ENCODE peak calls at places on chromosomes 12 and 14, in five cellular contexts. One of them, this sample, is unnamed.

GRCh38 chr14:97100306-97100705 is 303.1 kb downstream of the VRK1 start:
- DNase-seq in left ventricle myocardium inferior: no peak
- DNase-seq in tibial nerve: no peak
- DNase-seq in PC-3: no peak
- DNase-seq in K562: no peak
- DNase-seq in this sample: no peak

GRCh38 chr14:65179918-65180724 is 77.8 kb upstream of the MAX start:
- DNase-seq in left ventricle myocardium inferior: peak
- DNase-seq in tibial nerve: no peak
- DNase-seq in PC-3: peak
- DNase-seq in K562: no peak
- DNase-seq in this sample: no peak

GRCh38 chr12:95205685-95206084 is 11.6 kb downstream of the FGD6 start:
- DNase-seq in left ventricle myocardium inferior: no peak
- DNase-seq in tibial nerve: peak
- DNase-seq in PC-3: peak
- DNase-seq in K562: peak
- DNase-seq in this sample: no peak

GRCh38 chr12:69756088-69756731 is 17.6 kb downstream of the RAB3IP start:
- DNase-seq in left ventricle myocardium inferior: no peak
- DNase-seq in tibial nerve: no peak
- DNase-seq in PC-3: no peak
- DNase-seq in K562: no peak
- DNase-seq in this sample: no peak

GRCh38 chr14:85300119-85300518 is 229.8 kb upstream of the FLRT2 start:
- DNase-seq in left ventricle myocardium inferior: no peak
- DNase-seq in tibial nerve: no peak
- DNase-seq in PC-3: no peak
- DNase-seq in K562: no peak
- DNase-seq in this sample: no peak

GRCh38 chr12:5017638-5018348 is 25.9 kb upstream of the KCNA5 start:
- DNase-seq in left ventricle myocardium inferior: no peak
- DNase-seq in tibial nerve: no peak
- DNase-seq in PC-3: no peak
- DNase-seq in K562: peak
- DNase-seq in this sample: no peak

GRCh38 chr12:85572956-85573355 is 263.3 kb downstream of the RASSF9 start:
- DNase-seq in left ventricle myocardium inferior: no peak
- DNase-seq in tibial nerve: no peak
- DNase-seq in PC-3: no peak
- DNase-seq in K562: no peak
- DNase-seq in this sample: no peak

GRCh38 chr12:59733200-59733599 is 137.4 kb downstream of the SLC16A7 start:
- DNase-seq in left ventricle myocardium inferior: no peak
- DNase-seq in tibial nerve: no peak
- DNase-seq in PC-3: no peak
- DNase-seq in K562: no peak
- DNase-seq in this sample: no peak

GRCh38 chr12:63668028-63668799 is at the start of gene DPY19L2:
- DNase-seq in left ventricle myocardium inferior: peak
- DNase-seq in tibial nerve: peak
- DNase-seq in PC-3: peak
- DNase-seq in K562: no peak
- DNase-seq in this sample: peak

GRCh38 chr12:84243686-84244085 is 668.9 kb downstream of the SLC6A15 start:
- DNase-seq in left ventricle myocardium inferior: no peak
- DNase-seq in tibial nerve: no peak
- DNase-seq in PC-3: no peak
- DNase-seq in K562: no peak
- DNase-seq in this sample: no peak

GRCh38 chr14:58639842-58640484 is 2.2 kb downstream of the DACT1 start:
- DNase-seq in left ventricle myocardium inferior: no peak
- DNase-seq in tibial nerve: peak
- DNase-seq in PC-3: peak
- DNase-seq in K562: peak
- DNase-seq in this sample: no peak

GRCh38 chr14:87993485-87993809 is 465 bp upstream of the GALC start:
- DNase-seq in left ventricle myocardium inferior: no peak
- DNase-seq in tibial nerve: no peak
- DNase-seq in PC-3: no peak
- DNase-seq in K562: no peak
- DNase-seq in this sample: no peak

GRCh38 chr14:93137864-93138263 is 22.1 kb upstream of the ITPK1 start:
- DNase-seq in left ventricle myocardium inferior: peak
- DNase-seq in tibial nerve: no peak
- DNase-seq in PC-3: peak
- DNase-seq in K562: peak
- DNase-seq in this sample: no peak

GRCh38 chr14:76773956-76774355 is 12.7 kb downstream of the VASH1 start:
- DNase-seq in left ventricle myocardium inferior: no peak
- DNase-seq in tibial nerve: no peak
- DNase-seq in PC-3: no peak
- DNase-seq in K562: no peak
- DNase-seq in this sample: no peak

GRCh38 chr12:109723311-109723791 is 9.7 kb downstream of the FAM222A start:
- DNase-seq in left ventricle myocardium inferior: peak
- DNase-seq in tibial nerve: no peak
- DNase-seq in PC-3: no peak
- DNase-seq in K562: no peak
- DNase-seq in this sample: no peak

GRCh38 chr12:45989277-45989856 is 1.0 kb downstream of the SCAF11 start:
- DNase-seq in left ventricle myocardium inferior: no peak
- DNase-seq in tibial nerve: peak
- DNase-seq in PC-3: peak
- DNase-seq in K562: no peak
- DNase-seq in this sample: no peak

GRCh38 chr14:91230363-91231035 is 14.0 kb downstream of the GPR68 start:
- DNase-seq in left ventricle myocardium inferior: no peak
- DNase-seq in tibial nerve: no peak
- DNase-seq in PC-3: peak
- DNase-seq in K562: no peak
- DNase-seq in this sample: no peak

GRCh38 chr14:50926851-50927386 is 17.4 kb downstream of the PYGL start:
- DNase-seq in left ventricle myocardium inferior: no peak
- DNase-seq in tibial nerve: peak
- DNase-seq in PC-3: no peak
- DNase-seq in K562: peak
- DNase-seq in this sample: no peak

GRCh38 chr12:131929530-131930456 is 717 bp downstream of the PUS1 start:
- DNase-seq in left ventricle myocardium inferior: no peak
- DNase-seq in tibial nerve: no peak
- DNase-seq in PC-3: peak
- DNase-seq in K562: peak
- DNase-seq in this sample: no peak

GRCh38 chr12:119158004-119158776 is 20.5 kb upstream of the HSPB8 start:
- DNase-seq in left ventricle myocardium inferior: no peak
- DNase-seq in tibial nerve: no peak
- DNase-seq in PC-3: no peak
- DNase-seq in K562: no peak
- DNase-seq in this sample: peak

GRCh38 chr12:58850826-58851225 is 69.5 kb downstream of the LRIG3 start:
- DNase-seq in left ventricle myocardium inferior: no peak
- DNase-seq in tibial nerve: no peak
- DNase-seq in PC-3: no peak
- DNase-seq in K562: no peak
- DNase-seq in this sample: no peak

GRCh38 chr12:121748571-121749265 is 36.2 kb downstream of the TMEM120B start:
- DNase-seq in left ventricle myocardium inferior: no peak
- DNase-seq in tibial nerve: no peak
- DNase-seq in PC-3: peak
- DNase-seq in K562: peak
- DNase-seq in this sample: no peak

DNA sequence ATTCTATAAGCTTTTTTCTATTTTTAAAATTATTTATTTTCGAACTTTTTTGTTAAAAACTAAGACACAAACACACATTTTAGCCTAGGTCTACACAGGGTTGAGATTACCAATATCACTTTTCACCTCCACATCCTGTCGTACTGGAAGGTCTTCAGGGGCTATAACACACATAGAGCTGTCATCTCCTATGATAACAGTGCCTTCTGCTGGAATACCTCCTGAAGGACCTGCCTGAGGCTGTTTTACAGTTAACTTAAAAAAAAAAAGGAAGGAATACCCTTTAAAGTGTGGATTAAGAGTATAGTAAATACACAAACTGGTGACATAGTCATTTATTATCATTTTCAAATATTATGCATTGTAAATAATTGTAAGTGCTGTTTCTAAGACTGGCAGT is 43.0 kb downstream of the RASSF8 start:
- DNase-seq in left ventricle myocardium inferior: no peak
- DNase-seq in tibial nerve: no peak
- DNase-seq in PC-3: peak
- DNase-seq in K562: no peak
- DNase-seq in this sample: no peak
- TF ChIP-seq CTCF in left ventricle myocardium inferior: no peak
- TF ChIP-seq CTCF in tibial nerve: no peak
- TF ChIP-seq CTCF in PC-3: peak
- TF ChIP-seq CTCF in K562: no peak
- TF ChIP-seq CTCF in this sample: no peak

GRCh38 chr12:6592087-6592486 is 15.1 kb downstream of the CHD4 start:
- DNase-seq in left ventricle myocardium inferior: no peak
- DNase-seq in tibial nerve: no peak
- DNase-seq in PC-3: no peak
- DNase-seq in K562: no peak
- DNase-seq in this sample: no peak
- H3K27ac ChIP-seq in left ventricle myocardium inferior: no peak
- H3K27ac ChIP-seq in tibial nerve: no peak
- H3K27ac ChIP-seq in PC-3: no peak
- H3K27ac ChIP-seq in K562: no peak
- H3K27ac ChIP-seq in this sample: no peak

DNA sequence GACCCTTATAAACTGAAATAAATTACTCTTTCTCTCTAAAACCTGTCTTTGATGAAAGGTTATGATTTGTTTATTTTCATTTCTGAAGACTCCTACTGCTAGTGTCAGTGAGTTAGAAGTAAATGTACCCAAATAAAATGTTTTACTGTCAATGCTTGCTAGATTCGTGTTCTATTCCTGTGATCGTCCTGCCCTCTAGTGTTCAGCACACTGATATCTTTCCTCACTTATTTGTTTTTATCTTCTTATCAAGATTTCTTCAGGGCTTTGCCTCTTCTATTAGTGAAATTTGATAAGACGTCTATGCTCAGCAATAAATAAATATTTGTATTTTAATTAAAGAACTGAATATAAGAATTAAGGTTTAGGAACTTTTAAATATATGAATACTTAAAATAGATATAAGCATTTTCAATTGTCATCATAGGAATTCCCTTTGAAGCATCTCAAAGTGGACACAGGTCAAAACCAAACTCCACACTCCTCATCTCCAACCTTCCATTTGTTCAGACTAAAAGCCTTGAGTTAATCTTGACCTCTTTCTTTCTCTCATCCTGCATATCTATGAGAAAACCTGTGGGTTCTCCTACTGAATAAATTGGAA is 75.8 kb downstream of the C12orf50 start:
- DNase-seq in left ventricle myocardium inferior: no peak
- DNase-seq in tibial nerve: peak
- DNase-seq in PC-3: peak
- DNase-seq in K562: peak
- DNase-seq in this sample: no peak
- TF ChIP-seq CTCF in left ventricle myocardium inferior: peak
- TF ChIP-seq CTCF in tibial nerve: peak
- TF ChIP-seq CTCF in PC-3: peak
- TF ChIP-seq CTCF in K562: peak
- TF ChIP-seq CTCF in this sample: peak

GRCh38 chr14:102316048-102316745 is 3.3 kb upstream of the ZNF839 start:
- DNase-seq in left ventricle myocardium inferior: no peak
- DNase-seq in tibial nerve: peak
- DNase-seq in PC-3: peak
- DNase-seq in K562: peak
- DNase-seq in this sample: no peak
- H3K27ac ChIP-seq in left ventricle myocardium inferior: peak
- H3K27ac ChIP-seq in tibial nerve: peak
- H3K27ac ChIP-seq in PC-3: peak
- H3K27ac ChIP-seq in K562: peak
- H3K27ac ChIP-seq in this sample: peak

GRCh38 chr14:95288672-95289322 is 30.9 kb downstream of the CLMN start:
- DNase-seq in left ventricle myocardium inferior: no peak
- DNase-seq in tibial nerve: no peak
- DNase-seq in PC-3: no peak
- DNase-seq in K562: no peak
- DNase-seq in this sample: peak
- TF ChIP-seq CTCF in left ventricle myocardium inferior: no peak
- TF ChIP-seq CTCF in tibial nerve: no peak
- TF ChIP-seq CTCF in PC-3: no peak
- TF ChIP-seq CTCF in K562: no peak
- TF ChIP-seq CTCF in this sample: no peak

DNA sequence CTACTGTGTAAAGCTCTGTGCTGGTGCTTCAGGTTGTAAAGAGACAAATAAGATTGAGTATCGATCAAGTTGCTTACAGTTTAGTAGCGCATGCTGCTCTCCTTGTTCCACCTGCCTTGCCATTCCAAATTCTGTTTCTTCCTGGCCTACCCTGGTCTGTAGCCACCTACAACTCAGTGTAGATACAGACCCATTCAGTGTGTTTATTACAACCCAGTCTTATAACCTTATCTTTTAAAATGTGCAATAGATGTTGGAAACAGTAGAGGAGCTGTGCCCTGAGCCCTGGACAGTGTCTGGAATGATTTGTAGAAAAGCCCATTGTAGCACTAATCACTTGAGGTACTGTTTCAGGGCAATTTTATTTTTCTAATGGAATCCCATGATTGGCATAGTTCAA is 68.5 kb downstream of the DIP2B start:
- DNase-seq in left ventricle myocardium inferior: no peak
- DNase-seq in tibial nerve: no peak
- DNase-seq in PC-3: no peak
- DNase-seq in K562: no peak
- DNase-seq in this sample: no peak
- H3K27ac ChIP-seq in left ventricle myocardium inferior: no peak
- H3K27ac ChIP-seq in tibial nerve: peak
- H3K27ac ChIP-seq in PC-3: no peak
- H3K27ac ChIP-seq in K562: no peak
- H3K27ac ChIP-seq in this sample: no peak

This sample was measured in coronary artery.